ENCODE peak calls at places on chromosomes 7 and 10, in six cellular contexts. One of them, this sample, is unnamed.

GRCh38 chr7:2521341-2521745 is 1.8 kb downstream of the LFNG start:
- DNase-seq in T-helper 22 cell: no peak
- DNase-seq in activated T-cell treated with anti-CD3 and anti-CD28 coated beads for 4 hours: no peak
- DNase-seq in activated naive CD8-positive, alpha-beta T cell treated with anti-CD3 and anti-CD28 coated beads, Interleukin-2, amount 50 U/mL, for 16 hours: no peak
- DNase-seq in CD8-positive, alpha-beta T cell: peak
- DNase-seq in adipocyte: no peak
- DNase-seq in this sample: no peak

GRCh38 chr7:42214063-42214679 is 22.8 kb downstream of the GLI3 start:
- DNase-seq in T-helper 22 cell: no peak
- DNase-seq in adipocyte: no peak
- DNase-seq in CD8-positive, alpha-beta T cell: no peak
- DNase-seq in activated T-cell treated with anti-CD3 and anti-CD28 coated beads for 4 hours: no peak
- DNase-seq in activated naive CD8-positive, alpha-beta T cell treated with anti-CD3 and anti-CD28 coated beads, Interleukin-2, amount 50 U/mL, for 16 hours: no peak
- DNase-seq in this sample: no peak

GRCh38 chr7:106347229-106347833 is 62.5 kb upstream of the NAMPT start:
- DNase-seq in adipocyte: no peak
- DNase-seq in activated T-cell treated with anti-CD3 and anti-CD28 coated beads for 4 hours: no peak
- DNase-seq in T-helper 22 cell: no peak
- DNase-seq in activated naive CD8-positive, alpha-beta T cell treated with anti-CD3 and anti-CD28 coated beads, Interleukin-2, amount 50 U/mL, for 16 hours: no peak
- DNase-seq in CD8-positive, alpha-beta T cell: no peak
- DNase-seq in this sample: no peak

GRCh38 chr7:36116347-36117200 is 36.5 kb upstream of the EEPD1 start:
- DNase-seq in adipocyte: peak
- DNase-seq in activated T-cell treated with anti-CD3 and anti-CD28 coated beads for 4 hours: no peak
- DNase-seq in activated naive CD8-positive, alpha-beta T cell treated with anti-CD3 and anti-CD28 coated beads, Interleukin-2, amount 50 U/mL, for 16 hours: no peak
- DNase-seq in CD8-positive, alpha-beta T cell: no peak
- DNase-seq in T-helper 22 cell: no peak
- DNase-seq in this sample: no peak

GRCh38 chr10:103481974-103482531 is 3.0 kb upstream of the CALHM3 start:
- DNase-seq in CD8-positive, alpha-beta T cell: no peak
- DNase-seq in adipocyte: peak
- DNase-seq in T-helper 22 cell: no peak
- DNase-seq in activated naive CD8-positive, alpha-beta T cell treated with anti-CD3 and anti-CD28 coated beads, Interleukin-2, amount 50 U/mL, for 16 hours: no peak
- DNase-seq in activated T-cell treated with anti-CD3 and anti-CD28 coated beads for 4 hours: no peak
- DNase-seq in this sample: no peak

GRCh38 chr10:31526681-31527080 is 207.7 kb downstream of the ZEB1 start:
- DNase-seq in activated T-cell treated with anti-CD3 and anti-CD28 coated beads for 4 hours: no peak
- DNase-seq in adipocyte: no peak
- DNase-seq in T-helper 22 cell: no peak
- DNase-seq in activated naive CD8-positive, alpha-beta T cell treated with anti-CD3 and anti-CD28 coated beads, Interleukin-2, amount 50 U/mL, for 16 hours: no peak
- DNase-seq in CD8-positive, alpha-beta T cell: no peak
- DNase-seq in this sample: no peak

GRCh38 chr7:88095-88926 is 104.1 kb upstream of the FAM20C start:
- DNase-seq in adipocyte: no peak
- DNase-seq in CD8-positive, alpha-beta T cell: no peak
- DNase-seq in activated T-cell treated with anti-CD3 and anti-CD28 coated beads for 4 hours: no peak
- DNase-seq in activated naive CD8-positive, alpha-beta T cell treated with anti-CD3 and anti-CD28 coated beads, Interleukin-2, amount 50 U/mL, for 16 hours: no peak
- DNase-seq in T-helper 22 cell: no peak
- DNase-seq in this sample: no peak

GRCh38 chr10:35640474-35640873 is 1.6 kb downstream of the FZD8 start:
- DNase-seq in T-helper 22 cell: no peak
- DNase-seq in activated naive CD8-positive, alpha-beta T cell treated with anti-CD3 and anti-CD28 coated beads, Interleukin-2, amount 50 U/mL, for 16 hours: no peak
- DNase-seq in CD8-positive, alpha-beta T cell: no peak
- DNase-seq in adipocyte: peak
- DNase-seq in activated T-cell treated with anti-CD3 and anti-CD28 coated beads for 4 hours: no peak
- DNase-seq in this sample: peak

GRCh38 chr7:42991913-42992576 is 59.9 kb downstream of the MRPL32 start:
- DNase-seq in adipocyte: no peak
- DNase-seq in CD8-positive, alpha-beta T cell: no peak
- DNase-seq in T-helper 22 cell: no peak
- DNase-seq in activated T-cell treated with anti-CD3 and anti-CD28 coated beads for 4 hours: no peak
- DNase-seq in activated naive CD8-positive, alpha-beta T cell treated with anti-CD3 and anti-CD28 coated beads, Interleukin-2, amount 50 U/mL, for 16 hours: no peak
- DNase-seq in this sample: no peak

GRCh38 chr10:130301026-130301892 is 165.1 kb downstream of the GLRX3 start:
- DNase-seq in CD8-positive, alpha-beta T cell: peak
- DNase-seq in activated T-cell treated with anti-CD3 and anti-CD28 coated beads for 4 hours: peak
- DNase-seq in adipocyte: no peak
- DNase-seq in activated naive CD8-positive, alpha-beta T cell treated with anti-CD3 and anti-CD28 coated beads, Interleukin-2, amount 50 U/mL, for 16 hours: peak
- DNase-seq in T-helper 22 cell: peak
- DNase-seq in this sample: no peak

GRCh38 chr7:149494738-149495368 is 2.8 kb downstream of the ZNF746 start:
- DNase-seq in adipocyte: peak
- DNase-seq in CD8-positive, alpha-beta T cell: no peak
- DNase-seq in activated T-cell treated with anti-CD3 and anti-CD28 coated beads for 4 hours: no peak
- DNase-seq in activated naive CD8-positive, alpha-beta T cell treated with anti-CD3 and anti-CD28 coated beads, Interleukin-2, amount 50 U/mL, for 16 hours: no peak
- DNase-seq in T-helper 22 cell: no peak
- DNase-seq in this sample: no peak

This sample was measured in heart left ventricle.